ENCODE peak calls at places on chromosome 5, in ten cellular contexts. I is dorsolateral prefrontal cortex, U is lower leg skin, F is GM12878, N is endothelial cell of umbilical vein, X is lung, Y is cardiac fibroblast, P is heart left ventricle, B is OCI-LY7, Q is thyroid gland. K is an unnamed sample.

GRCh38 chr5:23302438-23302837 is 205.0 kb upstream of the PRDM9 start:
- DNase-seq in I (no peak), U (no peak), F (no peak), N (no peak), X (no peak), Y (no peak), P (no peak), B (no peak), Q (no peak), K (no peak)

GRCh38 chr5:126370796-126371718 is 52.2 kb upstream of the GRAMD2B start:
- DNase-seq in I (no peak), U (no peak), F (no peak), N (no peak), X (no peak), Y (peak; percentile 62), P (no peak), B (no peak), Q (no peak), K (peak; percentile 81)

GRCh38 chr5:17289681-17290619 is 72.5 kb downstream of the BASP1 start:
- DNase-seq in I (no peak), U (no peak), F (no peak), N (no peak), X (no peak), Y (peak; percentile 62), P (no peak), B (no peak), Q (no peak), K (peak; percentile 56)

GRCh38 chr5:158436271-158437065 is 577.5 kb upstream of the CLINT1 start:
- DNase-seq in I (no peak), U (no peak), F (no peak), N (no peak), X (no peak), Y (no peak), P (no peak), B (peak; percentile 84), Q (no peak), K (no peak)

GRCh38 chr5:151051066-151051930 is 29.5 kb downstream of the TNIP1 start:
- DNase-seq in I (peak; percentile 61), U (peak; percentile 77), F (peak; percentile 43), N (peak; percentile 81), X (peak; percentile 87), Y (peak; percentile 89), P (peak; percentile 87), B (peak; percentile 87), Q (peak; percentile 85), K (peak; percentile 90)

GRCh38 chr5:112854651-112855050 is 6.4 kb upstream of the SRP19 start:
- DNase-seq in I (no peak), U (no peak), F (no peak), N (no peak), X (no peak), Y (no peak), P (no peak), B (no peak), Q (no peak), K (no peak)

GRCh38 chr5:104800440-104801048 is 1238.0 kb upstream of the NUDT12 start:
- DNase-seq in I (no peak), U (no peak), F (no peak), N (peak; percentile 3), X (no peak), Y (no peak), P (no peak), B (no peak), Q (no peak), K (no peak)

GRCh38 chr5:179217356-179217755 is 127.9 kb downstream of the ADAMTS2 start:
- DNase-seq in I (no peak), U (no peak), F (no peak), N (no peak), X (no peak), Y (peak; percentile 26), P (no peak), B (no peak), Q (no peak), K (peak; percentile 30)

GRCh38 chr5:147748590-147748989 is 33.9 kb downstream of the JAKMIP2 start:
- DNase-seq in I (no peak), U (no peak), F (no peak), N (no peak), X (no peak), Y (no peak), P (no peak), B (no peak), Q (no peak), K (no peak)

GRCh38 chr5:108858959-108859358 is 111.3 kb downstream of the FER start:
- DNase-seq in I (no peak), U (no peak), F (peak; percentile 58), N (peak; percentile 2), X (no peak), Y (peak; percentile 46), P (no peak), B (peak; percentile 68), Q (no peak), K (peak; percentile 48)

GRCh38 chr5:132090107-132090506 is 16.5 kb downstream of the CSF2 start:
- DNase-seq in I (no peak), U (no peak), F (no peak), N (peak; percentile 60), X (no peak), Y (peak; percentile 73), P (no peak), B (no peak), Q (no peak), K (peak; percentile 82)

GRCh38 chr5:2299388-2300220 is 416.9 kb upstream of the IRX4 start:
- DNase-seq in I (no peak), U (no peak), F (no peak), N (no peak), X (no peak), Y (no peak), P (no peak), B (no peak), Q (no peak), K (no peak)

GRCh38 chr5:108966910-108967309 is 219.2 kb downstream of the FER start:
- DNase-seq in I (no peak), U (no peak), F (no peak), N (no peak), X (no peak), Y (no peak), P (no peak), B (no peak), Q (no peak), K (no peak)

GRCh38 chr5:32390819-32391591 is 53.5 kb downstream of the ZFR start:
- DNase-seq in I (no peak), U (no peak), F (no peak), N (no peak), X (no peak), Y (peak; percentile 94), P (no peak), B (no peak), Q (no peak), K (peak; percentile 96)

GRCh38 chr5:175347931-175348330 is 96.1 kb downstream of the DRD1 start:
- DNase-seq in I (no peak), U (no peak), F (no peak), N (no peak), X (no peak), Y (no peak), P (no peak), B (no peak), Q (no peak), K (no peak)
- TF ChIP-seq CTCF in I (no peak), U (no peak), F (no peak), N (no peak), X (no peak), Y (no peak), P (no peak), B (no peak), Q (no peak), K (no peak)

GRCh38 chr5:39709032-39709431 is 284.3 kb upstream of the DAB2 start:
- DNase-seq in I (no peak), U (no peak), F (no peak), N (no peak), X (no peak), Y (no peak), P (no peak), B (no peak), Q (no peak), K (no peak)
- H3K4me3 ChIP-seq in I (no peak overlapping the region), U (no peak overlapping the region), F (no peak overlapping the region), N (no peak overlapping the region), X (no peak overlapping the region), Y (no peak overlapping the region), P (no peak overlapping the region), B (no peak overlapping the region), Q (no peak overlapping the region), K (no peak overlapping the region)

DNA sequence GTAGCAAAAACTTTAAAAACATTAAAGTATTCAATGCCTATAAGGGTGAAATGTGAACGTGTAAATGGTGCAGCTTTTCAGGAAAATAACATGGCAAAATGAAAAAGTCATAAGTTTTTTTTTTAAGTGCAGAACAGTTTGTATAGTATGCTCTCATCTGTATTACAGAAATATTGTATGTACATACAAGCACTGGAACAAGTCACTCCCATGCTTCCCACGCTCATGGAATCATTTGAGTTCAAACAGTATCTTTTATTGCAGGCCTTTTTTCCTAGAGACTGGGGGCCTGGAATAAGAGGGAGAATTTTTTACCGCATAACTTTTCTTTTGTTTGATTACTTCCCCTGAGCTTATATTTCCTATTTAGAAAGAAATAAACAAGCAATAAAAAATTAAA is 94.1 kb downstream of the SSBP2 start:
- DNase-seq in I (no peak), U (no peak), F (no peak), N (no peak), X (no peak), Y (no peak), P (no peak), B (no peak), Q (no peak), K (no peak)
- TF ChIP-seq CTCF in I (no peak), U (no peak), F (no peak), N (no peak), X (no peak), Y (no peak), P (no peak), B (no peak), Q (no peak), K (no peak)

GRCh38 chr5:154309805-154310204 is 119.3 kb downstream of the GALNT10 start:
- DNase-seq in I (no peak), U (no peak), F (no peak), N (peak; percentile 46), X (no peak), Y (no peak), P (no peak), B (no peak), Q (no peak), K (peak; percentile 33)
- H3K4me3 ChIP-seq in I (no peak overlapping the region), U (no peak overlapping the region), F (no peak overlapping the region), N (no peak overlapping the region), X (no peak overlapping the region), Y (no peak overlapping the region), P (no peak overlapping the region), B (no peak overlapping the region), Q (no peak overlapping the region), K (no peak overlapping the region)

GRCh38 chr5:92313385-92313784 is 930.3 kb upstream of the ARRDC3 start:
- DNase-seq in I (no peak), U (no peak), F (no peak), N (no peak), X (no peak), Y (no peak), P (no peak), B (no peak), Q (no peak), K (no peak)
- TF ChIP-seq CTCF in I (no peak), U (no peak), F (no peak), N (no peak), X (no peak), Y (no peak), P (no peak), B (no peak), Q (no peak), K (no peak)